ENCODE peak calls at places on chromosomes 4 and X, in ten cellular contexts. G is HEK293T; L is right lobe of liver; B is T-helper 2 cell; Y is CD8-positive, alpha-beta memory T cell; K is T47D; W is naive thymus-derived CD8-positive, alpha-beta T cell; I is retina; M is GM04504; R is SIG-M5. E is an unnamed sample.

GRCh38 chr4:7903686-7904085 is 36.0 kb downstream of the AFAP1 start:
- DNase-seq in G (no peak), L (no peak), B (no peak), Y (no peak), K (no peak), W (no peak), I (no peak), M (no peak), R (no peak), E (no peak)

GRCh38 chr4:101008503-101008902 is 338.8 kb downstream of the PPP3CA start:
- DNase-seq in G (no peak), L (no peak), B (no peak), Y (no peak), K (no peak), W (no peak), I (no peak), M (no peak), R (no peak), E (no peak)

GRCh38 chr4:7365472-7366179 is 69.1 kb downstream of the PSAPL1 start:
- DNase-seq in G (no peak), L (no peak), B (no peak), Y (no peak), K (peak), W (no peak), I (no peak), M (no peak), R (no peak), E (no peak)

GRCh38 chr4:83118869-83119268 is 4.3 kb upstream of the PLAC8 start:
- DNase-seq in G (no peak), L (no peak), B (no peak), Y (no peak), K (no peak), W (no peak), I (no peak), M (peak), R (no peak), E (no peak)

GRCh38 chr4:168856312-168856711 is 153.7 kb downstream of the CBR4 start:
- DNase-seq in G (no peak), L (no peak), B (no peak), Y (no peak), K (no peak), W (no peak), I (no peak), M (no peak), R (no peak), E (no peak)

GRCh38 chrX:130172127-130172834 is 519 bp downstream of the RAB33A start:
- DNase-seq in G (no peak), L (no peak), B (no peak), Y (no peak), K (no peak), W (no peak), I (no peak), M (no peak), R (no peak), E (peak)

GRCh38 chr4:170139764-170140163 is 50.0 kb upstream of the AADAT start:
- DNase-seq in G (no peak), L (no peak), B (no peak), Y (no peak), K (no peak), W (no peak), I (no peak), M (peak), R (no peak), E (no peak)

GRCh38 chr4:82524570-82525152 is 37.1 kb downstream of the TMEM150C start:
- DNase-seq in G (no peak), L (no peak), B (no peak), Y (no peak), K (no peak), W (no peak), I (no peak), M (no peak), R (no peak), E (peak)

GRCh38 chrX:77962068-77962902 is 7.2 kb downstream of the PGAM4 start:
- DNase-seq in G (no peak), L (no peak), B (no peak), Y (no peak), K (no peak), W (no peak), I (no peak), M (no peak), R (no peak), E (no peak)

GRCh38 chr4:1235381-1236102 is 13.4 kb downstream of the CTBP1 start:
- DNase-seq in G (no peak), L (peak), B (no peak), Y (peak), K (no peak), W (no peak), I (no peak), M (no peak), R (no peak), E (peak)

GRCh38 chr4:153038493-153039311 is 102.6 kb downstream of the FHDC1 start:
- DNase-seq in G (no peak), L (no peak), B (no peak), Y (no peak), K (peak), W (no peak), I (no peak), M (no peak), R (no peak), E (peak)

GRCh38 chr4:114103908-114104307 is 124.5 kb upstream of the ARSJ start:
- DNase-seq in G (no peak), L (no peak), B (no peak), Y (no peak), K (no peak), W (no peak), I (no peak), M (no peak), R (no peak), E (no peak)

GRCh38 chr4:83436680-83437079 is 18.9 kb downstream of the HELQ start:
- DNase-seq in G (no peak), L (no peak), B (no peak), Y (no peak), K (no peak), W (no peak), I (no peak), M (no peak), R (no peak), E (peak)

GRCh38 chr4:177596035-177596434 is 153.8 kb upstream of the AGA start:
- DNase-seq in G (peak), L (no peak), B (no peak), Y (peak), K (no peak), W (no peak), I (peak), M (peak), R (no peak), E (no peak)

GRCh38 chr4:184821242-184821641 is 4.5 kb downstream of the ACSL1 start:
- DNase-seq in G (no peak), L (no peak), B (no peak), Y (no peak), K (no peak), W (no peak), I (no peak), M (no peak), R (peak), E (no peak)

GRCh38 chrX:48695524-48695875 is 1.0 kb upstream of the SUV39H1 start:
- DNase-seq in G (no peak), L (no peak), B (no peak), Y (no peak), K (no peak), W (no peak), I (no peak), M (no peak), R (no peak), E (no peak)

GRCh38 chr4:76605099-76605563 is 170.1 kb downstream of the SHROOM3 start:
- DNase-seq in G (no peak), L (no peak), B (no peak), Y (no peak), K (no peak), W (no peak), I (no peak), M (peak), R (no peak), E (no peak)

GRCh38 chrX:16268206-16268605 is 100.9 kb downstream of the MAGEB17 start:
- DNase-seq in G (no peak), L (no peak), B (no peak), Y (no peak), K (no peak), W (no peak), I (no peak), M (no peak), R (no peak), E (no peak)

GRCh38 chrX:69323786-69324720 is 158.8 kb upstream of the PJA1 start:
- DNase-seq in G (peak), L (no peak), B (no peak), Y (no peak), K (no peak), W (no peak), I (no peak), M (no peak), R (no peak), E (no peak)

GRCh38 chr4:110514889-110515479 is 39.0 kb downstream of the ENPEP start:
- DNase-seq in G (peak), L (no peak), B (no peak), Y (no peak), K (peak), W (no peak), I (no peak), M (no peak), R (no peak), E (peak)

GRCh38 chrX:1480082-1480785 is 27.5 kb upstream of the ASMTL start:
- DNase-seq in G (no peak), L (no peak), B (no peak), Y (no peak), K (no peak), W (no peak), I (no peak), M (no peak), R (no peak), E (no peak)

GRCh38 chr4:130029442-130029841 is 933.5 kb downstream of the C4orf33 start:
- DNase-seq in G (no peak), L (no peak), B (no peak), Y (no peak), K (no peak), W (no peak), I (no peak), M (no peak), R (no peak), E (peak)

GRCh38 chr4:114136067-114136466 is 156.6 kb upstream of the ARSJ start:
- DNase-seq in G (no peak), L (no peak), B (no peak), Y (no peak), K (no peak), W (no peak), I (no peak), M (peak), R (no peak), E (no peak)